ENCODE peak calls at places on chromosomes 7 and 10, in four cellular contexts. M, R, A and K are unnamed samples. For H3K9me3, the result is how much of the 10 kb centered on the place peaks cover.

GRCh38 chr7:114639456-114639855 is 224.8 kb downstream of the FOXP2 start:
- DNase-seq in M (no peak), R (no peak), A (no peak), K (no peak)

GRCh38 chr7:144842377-144842851 is 6.6 kb upstream of the TPK1 start:
- DNase-seq in M (no peak), R (peak), A (no peak), K (no peak)

GRCh38 chr10:75197906-75198305 is 12.7 kb upstream of the VDAC2 start:
- DNase-seq in M (no peak), R (no peak), A (no peak), K (no peak)

GRCh38 chr10:9860045-9860444 is 1157.6 kb upstream of the CELF2 start:
- DNase-seq in M (no peak), R (no peak), A (no peak), K (no peak)

GRCh38 chr10:70478191-70479160 is at the start of gene PALD1:
- DNase-seq in M (no peak), R (no peak), A (peak), K (no peak)

GRCh38 chr7:137957887-137958286 is 44.0 kb downstream of the CREB3L2 start:
- DNase-seq in M (no peak), R (no peak), A (peak), K (no peak)

GRCh38 chr7:81447351-81447952 is 322.4 kb downstream of the HGF start:
- DNase-seq in M (peak), R (no peak), A (peak), K (no peak)

GRCh38 chr10:129467346-129468119 is 492 bp downstream of the MGMT start:
- DNase-seq in M (no peak), R (no peak), A (no peak), K (no peak)

GRCh38 chr7:47376991-47377590 is 204.8 kb downstream of the TNS3 start:
- DNase-seq in M (no peak), R (no peak), A (no peak), K (no peak)

GRCh38 chr10:130387936-130388580 is 251.9 kb downstream of the GLRX3 start:
- DNase-seq in M (no peak), R (no peak), A (no peak), K (no peak)

GRCh38 chr7:70502117-70502516 is 629.8 kb upstream of the GALNT17 start:
- DNase-seq in M (no peak), R (no peak), A (no peak), K (no peak)

GRCh38 chr10:26622891-26623290 is 74.6 kb upstream of the PDSS1 start:
- DNase-seq in M (no peak), R (no peak), A (no peak), K (no peak)

GRCh38 chr7:74544706-74545469 is 91.2 kb downstream of the GTF2IRD1 start:
- DNase-seq in M (peak), R (no peak), A (peak), K (no peak)

GRCh38 chr10:99966306-99966705 is 43.4 kb downstream of the DNMBP start:
- DNase-seq in M (no peak), R (no peak), A (no peak), K (no peak)

GRCh38 chr7:51005074-51005473 is 222.4 kb upstream of the GRB10 start:
- DNase-seq in M (no peak), R (no peak), A (no peak), K (no peak)

GRCh38 chr10:78381072-78381471 is 347.4 kb downstream of the RPS24 start:
- DNase-seq in M (no peak), R (no peak), A (no peak), K (no peak)
- TF ChIP-seq CTCF in M (peak), R (no peak), A (peak), K (peak)

GRCh38 chr7:151195616-151196450 is 8.8 kb upstream of the ASB10 start:
- DNase-seq in M (no peak), R (no peak), A (no peak), K (no peak)
- H3K9me3 ChIP-seq in M (under half), R (under half), A (under half), K (under half)

DNA sequence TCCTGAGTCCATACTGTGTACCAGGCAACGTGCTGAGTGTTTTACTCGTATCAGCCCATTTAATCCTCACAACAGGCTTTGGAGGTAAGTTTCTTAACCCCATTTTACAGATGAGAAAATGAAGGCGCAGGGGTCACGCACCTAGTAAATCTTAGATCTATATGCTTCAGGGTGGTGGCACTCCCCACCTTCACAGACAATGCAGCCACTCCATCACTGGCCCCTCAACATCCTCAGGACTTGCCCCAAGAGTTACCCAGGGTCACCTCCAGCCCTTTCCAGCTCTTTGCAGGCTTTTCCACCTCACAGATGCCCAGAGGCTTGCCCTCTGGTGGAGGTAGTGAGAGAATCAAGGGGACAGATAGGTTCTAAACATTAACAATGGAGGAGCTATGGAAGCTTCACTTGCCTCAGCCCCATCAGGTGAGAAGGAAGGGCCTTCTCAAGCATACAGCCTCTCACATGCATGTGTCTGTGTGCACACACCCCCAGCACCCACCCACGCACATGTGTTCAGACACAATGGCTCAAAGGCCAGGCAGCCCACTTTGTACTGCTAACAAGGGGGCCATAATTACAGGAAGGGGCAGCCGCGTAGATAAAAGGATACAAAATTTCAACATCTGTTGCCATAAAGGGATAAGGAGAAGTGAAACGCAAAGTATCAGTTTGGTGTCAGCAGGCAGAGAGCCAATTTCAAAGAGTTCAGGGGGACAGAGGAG is 29.1 kb downstream of the DPCD start:
- DNase-seq in M (no peak), R (no peak), A (no peak), K (no peak)
- TF ChIP-seq CTCF in M (peak), R (no peak), A (peak), K (no peak)

GRCh38 chr7:134462337-134462925 is 3.5 kb upstream of the AKR1B1 start:
- DNase-seq in M (no peak), R (no peak), A (no peak), K (no peak)
- H3K9me3 ChIP-seq in M (under half), R (under half), A (under half), K (under half)

DNA sequence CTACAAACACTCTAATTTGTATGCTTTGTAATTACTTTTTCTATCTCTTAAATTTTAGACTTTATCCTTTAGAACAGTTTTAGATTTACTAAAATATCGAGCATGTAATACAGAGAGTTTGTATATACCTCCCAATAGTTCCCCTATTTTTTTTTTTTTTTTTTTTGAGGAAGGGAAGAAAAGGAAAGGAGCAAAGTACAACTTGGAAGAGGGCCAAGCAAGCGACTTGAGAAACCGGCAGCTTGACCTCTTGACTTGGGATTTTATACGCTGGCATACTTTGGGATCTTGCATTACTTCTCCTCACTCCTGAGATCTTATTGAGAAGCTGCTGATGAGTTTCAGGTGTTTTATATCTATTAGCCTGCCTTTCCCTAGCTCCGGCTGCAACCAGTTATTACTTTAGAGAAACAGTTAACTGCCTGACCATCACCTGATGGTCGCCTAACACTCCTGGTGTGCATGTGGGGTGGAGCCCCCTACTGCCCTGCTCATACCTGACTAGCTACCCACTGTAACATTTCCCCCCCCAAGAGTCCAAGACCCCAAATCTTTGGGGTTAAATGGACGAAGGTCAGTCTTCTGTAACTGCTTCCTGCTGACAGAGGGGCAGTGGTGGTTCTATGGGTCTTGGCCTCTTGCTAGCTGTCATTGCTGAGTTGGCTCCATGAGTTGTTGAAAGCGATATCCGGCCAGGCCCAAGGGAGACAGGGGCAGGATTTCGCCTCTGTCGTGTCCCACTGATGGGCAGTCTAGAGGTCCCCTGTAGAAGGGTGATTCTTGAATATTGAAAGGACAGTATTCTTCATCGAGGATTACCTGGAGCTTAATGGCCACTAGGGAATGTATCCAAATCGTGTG is 28.5 kb downstream of the MKLN1 start:
- DNase-seq in M (no peak), R (no peak), A (no peak), K (no peak)
- TF ChIP-seq CTCF in M (no peak), R (no peak), A (no peak), K (no peak)

GRCh38 chr7:87870471-87870870 is 5.7 kb downstream of the SLC25A40 start:
- DNase-seq in M (no peak), R (no peak), A (no peak), K (no peak)
- H3K9me3 ChIP-seq in M (under half), R (under half), A (under half), K (under half)

GRCh38 chr10:57716884-57717283 is 550.8 kb downstream of the IPMK start:
- DNase-seq in M (no peak), R (no peak), A (no peak), K (no peak)
- TF ChIP-seq CTCF in M (peak), R (no peak), A (peak), K (no peak)

DNA sequence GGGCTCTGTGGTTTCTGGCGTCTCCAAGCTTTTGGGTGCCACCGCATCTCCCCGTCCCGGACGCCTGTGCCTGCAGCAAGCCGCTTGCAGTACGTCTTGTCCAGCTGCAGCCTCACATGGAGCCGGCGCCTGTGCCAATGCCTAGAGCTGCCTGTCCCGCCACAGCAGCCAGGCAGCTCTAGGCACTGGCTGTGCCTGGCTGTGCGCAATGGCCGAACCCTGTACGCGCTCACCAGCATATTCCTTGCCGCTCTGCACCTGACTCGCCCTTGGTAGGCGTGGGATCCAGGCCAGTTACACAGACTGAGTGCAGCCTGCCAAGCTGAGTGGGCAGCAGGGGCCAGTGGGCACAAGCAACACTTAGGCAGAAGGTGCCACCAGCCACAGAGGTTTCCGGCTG is 381.2 kb upstream of the SORCS1 start:
- DNase-seq in M (no peak), R (no peak), A (peak), K (no peak)
- H3K9me3 ChIP-seq in M (under half), R (under half), A (under half), K (under half)

GRCh38 chr7:99835189-99835588 is 7.4 kb downstream of the CYP3A43 start:
- DNase-seq in M (no peak), R (no peak), A (no peak), K (no peak)

GRCh38 chr7:99834382-99834781 is 6.6 kb downstream of the CYP3A43 start:
- DNase-seq in M (no peak), R (no peak), A (no peak), K (no peak)

GRCh38 chr7:99839560-99840011 is 11.8 kb downstream of the CYP3A43 start:
- DNase-seq in M (no peak), R (no peak), A (no peak), K (no peak)

GRCh38 chr7:99840136-99840869 is 12.5 kb downstream of the CYP3A43 start:
- DNase-seq in M (no peak), R (no peak), A (no peak), K (no peak)

DNA sequence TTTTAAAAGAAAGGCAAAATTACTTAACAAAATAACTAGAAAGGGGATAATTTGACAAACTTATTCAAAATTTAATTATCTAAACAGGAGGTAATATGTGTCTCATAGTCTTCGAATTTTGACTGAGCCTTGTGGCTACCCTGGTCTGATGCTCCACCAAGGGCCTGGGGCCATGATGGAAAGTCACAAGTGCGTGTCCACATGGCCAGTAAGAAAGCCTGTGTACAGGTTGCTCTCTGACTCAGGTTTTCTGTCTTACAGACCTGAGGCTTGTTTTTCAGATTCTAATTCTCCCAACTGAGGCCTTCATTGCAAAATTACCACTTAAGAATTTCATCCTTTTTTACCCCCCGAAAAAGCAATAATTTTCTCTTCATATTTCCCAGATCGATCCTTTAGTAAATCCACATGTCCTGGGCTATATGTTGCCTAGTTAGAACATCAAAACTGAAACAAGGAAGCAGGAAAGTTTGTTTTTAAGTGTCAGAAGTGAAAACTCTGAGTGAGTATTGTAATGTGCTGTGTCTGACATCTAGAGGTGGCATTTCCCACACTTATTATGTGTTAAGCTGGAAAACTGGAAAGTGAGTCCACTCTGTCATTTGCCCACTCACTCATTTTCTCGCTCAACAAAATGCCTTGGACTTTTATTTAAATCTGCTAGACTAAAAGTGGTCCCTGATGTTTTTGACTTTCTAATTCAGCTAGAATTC is 10.0 kb downstream of the CYP3A43 start:
- DNase-seq in M (no peak), R (no peak), A (no peak), K (no peak)
- TF ChIP-seq CTCF in M (no peak), R (no peak), A (no peak), K (no peak)

DNA sequence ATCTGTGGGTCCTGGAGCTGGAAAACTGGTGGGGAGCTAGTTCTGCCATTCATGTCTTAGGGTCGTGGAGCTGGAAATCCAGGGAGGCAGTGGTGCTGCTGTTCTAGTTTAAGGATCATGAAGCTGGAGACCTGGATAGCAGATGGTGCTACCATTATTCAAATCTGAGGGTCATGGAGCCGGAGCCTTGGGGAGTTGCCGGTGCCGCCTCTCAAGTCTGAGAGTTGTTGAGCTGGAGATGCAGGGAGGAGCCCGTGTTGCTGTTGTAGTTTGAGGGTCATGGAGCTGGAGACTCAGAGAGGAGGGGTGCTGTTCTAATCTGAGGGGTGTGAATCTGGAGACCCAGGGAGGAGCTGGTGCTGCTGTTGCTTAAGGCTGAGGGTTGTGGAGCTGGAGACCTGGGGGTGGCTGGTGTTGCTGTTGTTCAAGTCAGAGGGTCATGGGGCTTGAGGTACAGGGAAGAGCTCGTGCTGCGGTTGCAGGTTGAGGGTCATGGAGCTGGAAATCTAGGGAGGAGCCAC is 86.0 kb upstream of the ZNF479 start:
- DNase-seq in M (no peak), R (no peak), A (no peak), K (no peak)
- H3K9me3 ChIP-seq in M (half or more), R (under half), A (under half), K (under half)